ENCODE peak calls at places on chromosome 20, in four cellular contexts. N, S, P and W are unnamed samples.

GRCh38 chr20:44703956-44704488 is 11.1 kb upstream of the CCN5 start:
- DNase-seq in S (no peak), N (no peak), P (no peak), W (no peak)

GRCh38 chr20:48329676-48330644 is 497.8 kb downstream of the PREX1 start:
- DNase-seq in S (no peak), N (no peak), P (peak; percentile 66), W (no peak)

GRCh38 chr20:49505518-49505917 is 23.1 kb upstream of the KCNB1 start:
- DNase-seq in S (no peak), P (peak; percentile 67), N (no peak), W (no peak)

GRCh38 chr20:4282550-4282949 is 267.2 kb upstream of the RNF24 start:
- DNase-seq in P (no peak), S (no peak), N (no peak), W (no peak)

GRCh38 chr20:9172908-9173307 is 104.0 kb downstream of the PLCB4 start:
- DNase-seq in S (no peak), P (peak; percentile 35), N (no peak), W (no peak)

GRCh38 chr20:8579060-8579459 is 447.0 kb downstream of the PLCB1 start:
- DNase-seq in N (no peak), S (no peak), P (no peak), W (no peak)

GRCh38 chr20:25315418-25316210 is 67.7 kb downstream of the PYGB start:
- DNase-seq in S (no peak), P (peak; percentile 60), N (no peak), W (no peak)

GRCh38 chr20:57395111-57395959 is 4.1 kb downstream of the RBM38 start:
- DNase-seq in N (no peak), P (peak; percentile 80), S (no peak), W (no peak)

GRCh38 chr20:1310506-1311190 is 18.3 kb downstream of the SDCBP2 start:
- DNase-seq in N (no peak), P (no peak), S (no peak), W (no peak)

GRCh38 chr20:58340853-58341252 is 31.3 kb downstream of the RAB22A start:
- DNase-seq in N (no peak), P (no peak), S (no peak), W (no peak)

GRCh38 chr20:48962976-48963730 is 41.6 kb downstream of the ARFGEF2 start:
- DNase-seq in S (no peak), N (no peak), P (no peak), W (no peak)

GRCh38 chr20:21103582-21104465 is 2.3 kb downstream of the LINC00237 start:
- DNase-seq in P (no peak), S (no peak), N (no peak), W (no peak)

GRCh38 chr20:10309326-10309725 is 90.7 kb downstream of the SNAP25 start:
- DNase-seq in N (no peak), S (no peak), P (peak; percentile 99), W (no peak)

GRCh38 chr20:50032955-50033666 is 50.3 kb downstream of the SNAI1 start:
- DNase-seq in P (no peak), N (no peak), S (no peak), W (no peak)

GRCh38 chr20:38640486-38640885 is 38.9 kb downstream of the ARHGAP40 start:
- DNase-seq in P (no peak), S (no peak), N (no peak), W (no peak)

GRCh38 chr20:57658447-57659130 is 38.4 kb upstream of the ZBP1 start:
- DNase-seq in P (no peak), S (peak; percentile 39), N (no peak), W (no peak)

GRCh38 chr20:17684077-17684888 is 2.2 kb upstream of the RRBP1 start:
- DNase-seq in P (no peak), N (no peak), S (no peak), W (no peak)

GRCh38 chr20:52201395-52201794 is 9.8 kb upstream of the ZFP64 start:
- DNase-seq in S (no peak), P (no peak), N (no peak), W (no peak)

GRCh38 chr20:1588166-1588868 is 30.8 kb upstream of the SIRPD start:
- DNase-seq in S (no peak), P (no peak), N (no peak), W (peak; percentile 48)

GRCh38 chr20:19934792-19935491 is 82.2 kb upstream of the NAA20 start:
- DNase-seq in N (no peak), P (no peak), S (peak; percentile 76), W (no peak)

GRCh38 chr20:50861012-50861411 is 66.2 kb downstream of the BCAS4 start:
- DNase-seq in N (no peak), P (no peak), S (no peak), W (no peak)

GRCh38 chr20:36645353-36645752 is 643 bp downstream of the SLA2 start:
- DNase-seq in N (no peak), S (no peak), P (no peak), W (no peak)

GRCh38 chr20:19964289-19965263 is 52.6 kb upstream of the NAA20 start:
- DNase-seq in N (no peak), P (peak; percentile 84), S (peak; percentile 70), W (no peak)

GRCh38 chr20:19802492-19803158 is 44.6 kb downstream of the RIN2 start:
- DNase-seq in S (no peak), P (peak; percentile 44), N (no peak), W (no peak)

GRCh38 chr20:59736366-59736765 is 132.0 kb downstream of the PHACTR3 start:
- DNase-seq in P (no peak), S (no peak), N (no peak), W (no peak)

GRCh38 chr20:50054626-50055511 is 58.1 kb downstream of the UBE2V1 start:
- DNase-seq in N (no peak), S (no peak), P (peak; percentile 32), W (no peak)

GRCh38 chr20:53365676-53366075 is 228.0 kb downstream of the ZNF217 start:
- DNase-seq in N (no peak), S (no peak), P (no peak), W (no peak)

GRCh38 chr20:25058051-25058796 is at the start of gene ACSS1:
- DNase-seq in P (no peak), S (peak; percentile 79), N (peak; percentile 48), W (peak; percentile 67)

GRCh38 chr20:13783528-13783927 is 1.2 kb downstream of the ESF1 start:
- DNase-seq in P (no peak), N (no peak), S (no peak), W (no peak)

GRCh38 chr20:25139061-25139705 is 56.3 kb upstream of the ENTPD6 start:
- DNase-seq in N (no peak), P (no peak), S (no peak), W (no peak)

GRCh38 chr20:14604143-14604542 is 266.7 kb upstream of the FLRT3 start:
- DNase-seq in N (no peak), S (no peak), P (no peak), W (no peak)

GRCh38 chr20:10625641-10626040 is 48.2 kb downstream of the JAG1 start:
- DNase-seq in S (no peak), P (no peak), N (no peak), W (no peak)

GRCh38 chr20:20712004-20712473 is 405 bp downstream of the RALGAPA2 start:
- DNase-seq in N (no peak), P (no peak), S (peak; percentile 56), W (no peak)

GRCh38 chr20:10510216-10510615 is 75.1 kb downstream of the SLX4IP start:
- DNase-seq in N (no peak), S (no peak), P (no peak), W (no peak)

GRCh38 chr20:38723069-38723981 is 961 bp upstream of the SLC32A1 start:
- DNase-seq in N (no peak), P (peak; percentile 30), S (no peak), W (no peak)

GRCh38 chr20:20480126-20480525 is 112.2 kb downstream of the INSM1 start:
- DNase-seq in S (no peak), P (no peak), N (no peak), W (no peak)